ENCODE peak calls at places on chromosomes 11 and 22, in five cellular contexts. N is HuH-7, Y is NCI-H1092 treated with DMSO at 0.1 percent for 48 hours, K is GM04503, E is fibroblast of the aortic adventitia. X is an unnamed sample.

GRCh38 chr11:980438-981365 is 55.0 kb downstream of the AP2A2 start:
- DNase-seq in N (peak), Y (no peak), K (no peak), E (peak), X (no peak)

GRCh38 chr11:31959711-31960110 is 131.2 kb upstream of the RCN1 start:
- DNase-seq in N (no peak), Y (no peak), K (no peak), E (peak), X (no peak)

GRCh38 chr22:38938925-38939324 is 18.5 kb upstream of the APOBEC3A start:
- DNase-seq in N (no peak), Y (no peak), K (no peak), E (no peak), X (no peak)

GRCh38 chr11:68503281-68503687 is 42.7 kb downstream of the PPP6R3 start:
- DNase-seq in N (no peak), Y (no peak), K (no peak), E (no peak), X (no peak)

GRCh38 chr22:40190501-40190900 is 12.8 kb downstream of the TNRC6B start:
- DNase-seq in N (no peak), Y (no peak), K (no peak), E (no peak), X (no peak)

GRCh38 chr11:63867511-63867910 is 28.6 kb downstream of the MARK2 start:
- DNase-seq in N (no peak), Y (no peak), K (no peak), E (no peak), X (no peak)

GRCh38 chr22:38901111-38901641 is 29.2 kb upstream of the CBX6 start:
- DNase-seq in N (no peak), Y (no peak), K (no peak), E (no peak), X (no peak)

GRCh38 chr11:70872950-70873735 is 379.2 kb downstream of the SHANK2 start:
- DNase-seq in N (no peak), Y (peak), K (no peak), E (no peak), X (no peak)

GRCh38 chr11:122168218-122168617 is 52.2 kb upstream of the BLID start:
- DNase-seq in N (no peak), Y (no peak), K (no peak), E (no peak), X (no peak)

GRCh38 chr11:8566613-8567210 is 27.3 kb downstream of the STK33 start:
- DNase-seq in N (no peak), Y (peak), K (no peak), E (peak), X (no peak)

GRCh38 chr11:117903505-117904382 is 25.5 kb downstream of the TMPRSS13 start:
- DNase-seq in N (no peak), Y (no peak), K (no peak), E (no peak), X (no peak)

GRCh38 chr22:45441158-45441557 is 27.7 kb downstream of the RIBC2 start:
- DNase-seq in N (peak), Y (peak), K (no peak), E (peak), X (no peak)

GRCh38 chr22:45263790-45264269 is 20.9 kb upstream of the UPK3A start:
- DNase-seq in N (peak), Y (no peak), K (peak), E (peak), X (peak)

GRCh38 chr11:74726547-74727182 is 4.6 kb downstream of the CHRDL2 start:
- DNase-seq in N (peak), Y (peak), K (no peak), E (peak), X (no peak)

GRCh38 chr11:113073290-113073953 is 112.2 kb downstream of the NCAM1 start:
- DNase-seq in N (no peak), Y (no peak), K (no peak), E (no peak), X (no peak)

GRCh38 chr11:134584001-134584561 is 172.0 kb upstream of the B3GAT1 start:
- DNase-seq in N (no peak), Y (peak), K (no peak), E (no peak), X (no peak)

GRCh38 chr11:13850256-13851010 is 112.1 kb upstream of the SPON1 start:
- DNase-seq in N (no peak), Y (no peak), K (no peak), E (no peak), X (no peak)

GRCh38 chr22:20437253-20438065 is at the start of gene SCARF2:
- DNase-seq in N (peak), Y (no peak), K (no peak), E (peak), X (no peak)

GRCh38 chr22:28976588-28976987 is 85.0 kb downstream of the C22orf31 start:
- DNase-seq in N (no peak), Y (no peak), K (no peak), E (peak), X (no peak)

GRCh38 chr11:103773537-103773936 is 262.9 kb upstream of the DDI1 start:
- DNase-seq in N (no peak), Y (no peak), K (no peak), E (no peak), X (peak)

GRCh38 chr22:40485813-40486610 is 115.6 kb downstream of the SGSM3 start:
- DNase-seq in N (no peak), Y (no peak), K (peak), E (peak), X (no peak)

GRCh38 chr11:13109616-13110015 is 100.5 kb downstream of the RASSF10 start:
- DNase-seq in N (no peak), Y (no peak), K (no peak), E (no peak), X (no peak)

GRCh38 chr11:117563556-117563955 is 233.5 kb downstream of the DSCAML1 start:
- DNase-seq in N (no peak), Y (no peak), K (no peak), E (no peak), X (no peak)

GRCh38 chr11:63738720-63739360 is 29.7 kb downstream of the ZFTA start:
- DNase-seq in N (no peak), Y (peak), K (peak), E (peak), X (peak)

GRCh38 chr22:26066534-26066933 is 102.7 kb upstream of the SEZ6L start:
- DNase-seq in N (no peak), Y (peak), K (no peak), E (no peak), X (no peak)

GRCh38 chr11:17439316-17439782 is 37.3 kb downstream of the ABCC8 start:
- DNase-seq in N (peak), Y (peak), K (no peak), E (no peak), X (no peak)

GRCh38 chr11:111344032-111344431 is 35.0 kb downstream of the POU2AF1 start:
- DNase-seq in N (no peak), Y (no peak), K (peak), E (peak), X (peak)

GRCh38 chr11:892106-892505 is 18.5 kb downstream of the CHID1 start:
- DNase-seq in N (no peak), Y (peak), K (no peak), E (no peak), X (no peak)

GRCh38 chr11:19365743-19366410 is 125.1 kb upstream of the E2F8 start:
- DNase-seq in N (no peak), Y (no peak), K (no peak), E (peak), X (no peak)

GRCh38 chr22:24108073-24108472 is 73.2 kb upstream of the SUSD2 start:
- DNase-seq in N (no peak), Y (no peak), K (no peak), E (no peak), X (no peak)

GRCh38 chr11:115711021-115711420 is 206.8 kb upstream of the CADM1 start:
- DNase-seq in N (no peak), Y (no peak), K (no peak), E (no peak), X (no peak)

GRCh38 chr11:2142762-2143202 is 3.6 kb upstream of the IGF2 start:
- DNase-seq in N (no peak), Y (no peak), K (no peak), E (peak), X (no peak)

GRCh38 chr22:21816787-21817496 is 50.5 kb downstream of the MAPK1 start:
- DNase-seq in N (no peak), Y (no peak), K (peak), E (peak), X (no peak)

GRCh38 chr11:107858217-107859070 is at the start of gene SLC35F2:
- DNase-seq in N (no peak), Y (peak), K (no peak), E (peak), X (peak)

GRCh38 chr11:108914211-108914610 is 249.3 kb downstream of the DDX10 start:
- DNase-seq in N (no peak), Y (no peak), K (no peak), E (no peak), X (no peak)

GRCh38 chr11:16604784-16605439 is 133.5 kb upstream of the C11orf58 start:
- DNase-seq in N (no peak), Y (peak), K (no peak), E (no peak), X (peak)

GRCh38 chr22:19606332-19607197 is 82.4 kb upstream of the CLDN5 start:
- DNase-seq in N (no peak), Y (no peak), K (no peak), E (no peak), X (no peak)